ENCODE peak calls at places on chromosome 10, in four cellular contexts. Z is fibroblast of villous mesenchyme; V is naive B cell; X is stimulated activated CD4-positive, alpha-beta T cell treated with anti-CD3 and anti-CD28 coated beads, Interleukin-4, amount 100 ng/mL, for 48 hours. Q is an unnamed sample.

GRCh38 chr10:64733980-64734379 is 1212.8 kb downstream of the REEP3 start:
- DNase-seq in Z (peak; percentile 1), X (no peak), V (no peak), Q (no peak)

GRCh38 chr10:113704637-113705343 is 25.1 kb downstream of the CASP7 start:
- DNase-seq in Z (peak; percentile 62), V (peak; percentile 19), X (no peak), Q (no peak)

GRCh38 chr10:7260912-7261700 is 149.7 kb downstream of the SFMBT2 start:
- DNase-seq in X (no peak), V (no peak), Z (peak; percentile 40), Q (no peak)

GRCh38 chr10:11921800-11922387 is 98.7 kb downstream of the PROSER2 start:
- DNase-seq in Z (peak; percentile 60), X (no peak), V (no peak), Q (no peak)

GRCh38 chr10:4221315-4221714 is 436.3 kb upstream of the KLF6 start:
- DNase-seq in Z (no peak), X (no peak), V (peak; percentile 24), Q (no peak)

GRCh38 chr10:88080213-88080612 is 216.8 kb downstream of the PTEN start:
- DNase-seq in V (no peak), X (no peak), Z (peak; percentile 68), Q (no peak)

GRCh38 chr10:71308244-71308643 is 10.8 kb upstream of the SLC29A3 start:
- DNase-seq in Z (no peak), X (no peak), V (no peak), Q (no peak)

GRCh38 chr10:118017850-118018249 is 28.9 kb downstream of the RAB11FIP2 start:
- DNase-seq in Z (no peak), V (no peak), X (no peak), Q (no peak)

GRCh38 chr10:79367421-79368189 is 20.3 kb downstream of the PPIF start:
- DNase-seq in Z (no peak), V (no peak), X (no peak), Q (no peak)

GRCh38 chr10:113960617-113961260 is 82.9 kb upstream of the ADRB1 start:
- DNase-seq in Z (no peak), X (no peak), V (peak; percentile 14), Q (no peak)

GRCh38 chr10:6200588-6201510 is 1.9 kb upstream of the PFKFB3 start:
- DNase-seq in X (peak; percentile 38), V (peak; percentile 20), Z (peak; percentile 37), Q (no peak)

GRCh38 chr10:5615263-5615820 is 51.1 kb downstream of the ASB13 start:
- DNase-seq in V (no peak), X (no peak), Z (peak; percentile 17), Q (no peak)

GRCh38 chr10:120327671-120328070 is 129.4 kb upstream of the PLPP4 start:
- DNase-seq in V (no peak), X (no peak), Z (no peak), Q (no peak)

GRCh38 chr10:4527281-4527960 is 298.6 kb upstream of the AKR1E2 start:
- DNase-seq in V (no peak), Z (no peak), X (no peak), Q (no peak)

GRCh38 chr10:57468886-57469432 is 798.7 kb downstream of the IPMK start:
- DNase-seq in Z (no peak), X (no peak), V (no peak), Q (no peak)

GRCh38 chr10:124003481-124004371 is 89.7 kb downstream of the CHST15 start:
- DNase-seq in X (no peak), V (no peak), Z (no peak), Q (no peak)

GRCh38 chr10:132136097-132136521 is 50.6 kb upstream of the DPYSL4 start:
- DNase-seq in V (no peak), Z (no peak), X (no peak), Q (no peak)

GRCh38 chr10:70513848-70514309 is 35.3 kb downstream of the PALD1 start:
- DNase-seq in V (peak; percentile 29), X (no peak), Z (no peak), Q (no peak)

GRCh38 chr10:33165911-33166310 is 168.6 kb downstream of the NRP1 start:
- DNase-seq in Z (no peak), V (no peak), X (no peak), Q (no peak)

GRCh38 chr10:114110174-114110972 is 63.6 kb downstream of the CCDC186 start:
- DNase-seq in Z (no peak), X (no peak), V (no peak), Q (no peak)

GRCh38 chr10:48985621-48986158 is 46.0 kb upstream of the LRRC18 start:
- DNase-seq in Z (no peak), V (no peak), X (no peak), Q (no peak)

GRCh38 chr10:24622781-24623301 is 100.8 kb downstream of the ARHGAP21 start:
- DNase-seq in V (no peak), Z (peak; percentile 80), X (no peak), Q (no peak)

GRCh38 chr10:2341298-2341697 is 604.0 kb upstream of the ADARB2 start:
- DNase-seq in X (no peak), Z (no peak), V (no peak), Q (no peak)

GRCh38 chr10:53840668-53841067 is 960.4 kb downstream of the PCDH15 start:
- DNase-seq in Z (no peak), V (no peak), X (no peak), Q (no peak)

GRCh38 chr10:79981356-79981672 is 32.4 kb upstream of the SFTPD start:
- DNase-seq in X (no peak), Z (no peak), V (no peak), Q (no peak)

GRCh38 chr10:86871563-86872183 is 85.7 kb downstream of the MMRN2 start:
- DNase-seq in X (no peak), Z (no peak), V (no peak), Q (no peak)

GRCh38 chr10:73983096-73984047 is 14.5 kb upstream of the VCL start:
- DNase-seq in V (no peak), Z (peak; percentile 34), X (no peak), Q (no peak)

GRCh38 chr10:121222842-121223241 is 371.7 kb downstream of the WDR11 start:
- DNase-seq in Z (no peak), V (no peak), X (no peak), Q (no peak)

GRCh38 chr10:62638062-62638477 is 166.4 kb upstream of the ADO start:
- DNase-seq in Z (peak; percentile 72), V (no peak), X (no peak), Q (no peak)

GRCh38 chr10:33216661-33217427 is 117.6 kb downstream of the NRP1 start:
- DNase-seq in Z (no peak), X (no peak), V (no peak), Q (no peak)

Q was measured in cortex of kidney.